ENCODE peak calls at places on chromosomes 1 and 21, in eight cellular contexts. P is HTR-8/SVneo; K is ELF-1; W is foreskin fibroblast; R is stimulated activated CD4-positive, alpha-beta T cell treated with anti-CD3 and anti-CD28 coated beads, Interleukin-12 subunit alpha, Interleukin-12 subunit beta, amount 100 ng/mL, for 4 hours; A is cardiac septum; J is left lung; V is effector CD8-positive, alpha-beta T cell. L is an unnamed sample.

GRCh38 chr1:207822602-207823451 is 71.0 kb downstream of the CD46 start:
- DNase-seq in P (no peak), K (peak; percentile 41), W (peak; percentile 73), R (peak; percentile 53), A (peak; percentile 92), J (no peak), V (peak; percentile 59), L (peak; percentile 87)

GRCh38 chr1:245874942-245875580 is 632.0 kb downstream of the SMYD3 start:
- DNase-seq in P (no peak), K (no peak), W (peak; percentile 100), R (no peak), A (peak; percentile 92), J (no peak), V (no peak), L (no peak)

GRCh38 chr1:145961425-145962156 is 2.8 kb downstream of the ANKRD34A start:
- DNase-seq in P (no peak), K (peak; percentile 22), W (peak; percentile 84), R (peak; percentile 59), A (no peak), J (peak; percentile 89), V (peak; percentile 23), L (peak; percentile 51)

GRCh38 chr1:47348246-47348645 is 14.7 kb downstream of the CMPK1 start:
- DNase-seq in P (no peak), K (no peak), W (no peak), R (no peak), A (no peak), J (no peak), V (no peak), L (no peak)

GRCh38 chr1:169821500-169821899 is 26.8 kb upstream of the METTL18 start:
- DNase-seq in P (no peak), K (no peak), W (no peak), R (no peak), A (no peak), J (no peak), V (no peak), L (no peak)

GRCh38 chr1:31064685-31065309 is 720 bp downstream of the PUM1 start:
- DNase-seq in P (no peak), K (no peak), W (peak; percentile 34), R (no peak), A (no peak), J (no peak), V (peak; percentile 27), L (no peak)

GRCh38 chr1:243950166-243950565 is 100.1 kb upstream of the AKT3 start:
- DNase-seq in P (peak; percentile 77), K (peak; percentile 33), W (peak; percentile 83), R (no peak), A (no peak), J (no peak), V (no peak), L (no peak)

GRCh38 chr21:44456915-44457736 is 1.8 kb downstream of the LRRC3 start:
- DNase-seq in P (no peak), K (no peak), W (no peak), R (no peak), A (no peak), J (peak; percentile 77), V (no peak), L (no peak)

GRCh38 chr21:32308696-32309095 is 10.0 kb downstream of the MRAP start:
- DNase-seq in P (no peak), K (no peak), W (no peak), R (no peak), A (no peak), J (no peak), V (no peak), L (no peak)

GRCh38 chr1:25890249-25891034 is 14.9 kb upstream of the PAQR7 start:
- DNase-seq in P (no peak), K (peak; percentile 73), W (peak; percentile 56), R (no peak), A (no peak), J (no peak), V (no peak), L (no peak)

GRCh38 chr1:216818284-216818683 is 95.1 kb upstream of the ESRRG start:
- DNase-seq in P (no peak), K (no peak), W (no peak), R (no peak), A (no peak), J (no peak), V (no peak), L (no peak)

GRCh38 chr1:30014031-30014430 is 709.4 kb downstream of the MATN1 start:
- DNase-seq in P (no peak), K (no peak), W (no peak), R (no peak), A (no peak), J (no peak), V (no peak), L (no peak)

GRCh38 chr1:17198476-17199258 is 6.3 kb upstream of the PADI1 start:
- DNase-seq in P (no peak), K (no peak), W (no peak), R (no peak), A (no peak), J (no peak), V (no peak), L (peak; percentile 17)

GRCh38 chr1:230308039-230308438 is 118.1 kb downstream of the PGBD5 start:
- DNase-seq in P (peak; percentile 57), K (no peak), W (peak; percentile 73), R (no peak), A (peak; percentile 85), J (peak; percentile 85), V (no peak), L (no peak)

GRCh38 chr1:159756397-159756796 is 24.4 kb upstream of the DUSP23 start:
- DNase-seq in P (no peak), K (no peak), W (no peak), R (no peak), A (no peak), J (no peak), V (no peak), L (no peak)

GRCh38 chr1:170261669-170262068 is 115.9 kb downstream of the NTMT2 start:
- DNase-seq in P (no peak), K (no peak), W (peak; percentile 84), R (no peak), A (no peak), J (no peak), V (no peak), L (no peak)

GRCh38 chr1:153791856-153792253 is 16.6 kb downstream of the SLC27A3 start:
- DNase-seq in P (no peak), K (peak; percentile 73), W (peak; percentile 69), R (no peak), A (no peak), J (no peak), V (no peak), L (peak; percentile 76)

GRCh38 chr1:192378276-192378675 is 61.5 kb downstream of the RGS21 start:
- DNase-seq in P (no peak), K (no peak), W (peak; percentile 66), R (no peak), A (no peak), J (no peak), V (no peak), L (no peak)

GRCh38 chr1:32892368-32893197 is 6.3 kb downstream of the HPCA start:
- DNase-seq in P (no peak), K (peak; percentile 89), W (peak; percentile 54), R (peak; percentile 33), A (peak; percentile 74), J (peak; percentile 82), V (peak; percentile 12), L (no peak)

GRCh38 chr1:6794164-6794563 is 8.9 kb downstream of the CAMTA1 start:
- DNase-seq in P (no peak), K (no peak), W (peak; percentile 68), R (no peak), A (no peak), J (no peak), V (no peak), L (no peak)